ENCODE peak calls at places on chromosome 15, in eight cellular contexts. B, Y, K, O, F, C, R and S are unnamed samples.

GRCh38 chr15:70509282-70510272 is 253.8 kb downstream of the UACA start:
- DNase-seq in O (no peak), F (no peak), K (no peak), B (no peak), R (no peak), C (no peak), Y (no peak), S (no peak)

GRCh38 chr15:25789206-25789605 is 73.9 kb downstream of the ATP10A start:
- DNase-seq in F (no peak), K (peak; percentile 67), C (no peak), O (peak; percentile 20), B (no peak), Y (no peak), R (peak; percentile 8), S (no peak)

GRCh38 chr15:38696120-38696727 is 131.6 kb upstream of the RASGRP1 start:
- DNase-seq in B (no peak), K (peak; percentile 60), C (peak; percentile 50), O (peak; percentile 63), Y (no peak), F (peak; percentile 80), R (peak; percentile 35), S (peak; percentile 47)

GRCh38 chr15:62775932-62776331 is 266.6 kb upstream of the TPM1 start:
- DNase-seq in R (no peak), O (no peak), Y (no peak), B (no peak), F (no peak), K (no peak), C (no peak), S (no peak)

GRCh38 chr15:66622677-66623076 is 56.9 kb upstream of the LCTL start:
- DNase-seq in K (no peak), C (peak; percentile 59), F (no peak), B (no peak), Y (no peak), R (peak; percentile 30), O (no peak), S (no peak)

GRCh38 chr15:25787855-25788521 is 75.1 kb downstream of the ATP10A start:
- DNase-seq in K (peak; percentile 29), F (no peak), B (no peak), C (peak; percentile 21), Y (no peak), O (peak; percentile 63), R (peak; percentile 14), S (peak; percentile 35)

GRCh38 chr15:68930268-68931022 is at the start of gene SPESP1:
- DNase-seq in C (peak; percentile 56), Y (no peak), R (peak; percentile 76), K (peak; percentile 66), B (peak; percentile 24), O (peak; percentile 62), F (peak; percentile 58), S (peak; percentile 1)

GRCh38 chr15:74121040-74121439 is 9.3 kb upstream of the ISLR2 start:
- DNase-seq in R (no peak), F (no peak), O (no peak), C (no peak), K (no peak), B (no peak), Y (no peak), S (no peak)

GRCh38 chr15:27844018-27844666 is 255.0 kb downstream of the OCA2 start:
- DNase-seq in C (no peak), O (peak; percentile 82), R (peak; percentile 44), K (no peak), F (no peak), B (no peak), Y (no peak), S (peak; percentile 63)

GRCh38 chr15:63389902-63390301 is 8.3 kb upstream of the CA12 start:
- DNase-seq in R (no peak), F (no peak), O (no peak), K (peak; percentile 77), Y (no peak), B (no peak), C (peak; percentile 96), S (no peak)

GRCh38 chr15:31147456-31147855 is 45.9 kb upstream of the TRPM1 start:
- DNase-seq in Y (no peak), F (no peak), O (no peak), C (no peak), R (no peak), K (peak; percentile 40), B (no peak), S (no peak)

GRCh38 chr15:77506311-77507150 is 85.8 kb downstream of the HMG20A start:
- DNase-seq in K (no peak), F (no peak), R (peak; percentile 79), Y (no peak), O (no peak), B (no peak), C (peak; percentile 53), S (no peak)

GRCh38 chr15:62118446-62118964 is 46.6 kb downstream of the C2CD4B start:
- DNase-seq in F (no peak), C (no peak), R (no peak), B (no peak), O (peak; percentile 31), Y (no peak), K (no peak), S (no peak)

GRCh38 chr15:52855157-52855556 is 65.0 kb upstream of the ONECUT1 start:
- DNase-seq in O (no peak), F (no peak), Y (no peak), R (no peak), B (no peak), C (no peak), K (no peak), S (no peak)
- H3K27ac ChIP-seq in O (no peak overlapping the region), F (no peak overlapping the region), Y (no peak overlapping the region), R (no peak overlapping the region), B (no peak overlapping the region), C (no peak overlapping the region), K (no peak overlapping the region), S (no peak overlapping the region)

DNA sequence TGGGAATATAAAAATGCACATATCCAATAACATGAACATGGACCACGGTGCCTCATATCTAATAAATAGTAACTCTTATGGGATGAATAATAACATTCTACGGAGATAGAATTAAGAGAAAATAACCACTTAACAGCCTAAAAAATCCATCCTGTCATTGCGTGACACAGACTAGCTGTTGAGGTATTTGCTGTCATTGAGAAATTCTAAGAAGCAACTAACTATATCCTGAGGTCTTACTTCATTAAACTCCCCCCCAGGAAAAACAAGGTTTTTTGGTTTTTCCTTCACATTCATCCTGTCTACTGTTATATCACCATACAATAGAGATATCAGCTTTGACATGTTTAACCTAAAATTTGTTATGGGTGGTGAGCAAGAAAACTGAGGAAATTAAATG is 14.3 kb downstream of the CEP152 start:
- DNase-seq in B (no peak), K (no peak), Y (no peak), R (no peak), C (no peak), O (no peak), F (no peak), S (no peak)
- TF ChIP-seq CTCF in B (no peak), K (no peak), Y (no peak), R (no peak), C (no peak), O (no peak), F (no peak), S (no peak)

GRCh38 chr15:84572231-84572630 is 28.6 kb upstream of the ZSCAN2 start:
- DNase-seq in B (no peak), C (no peak), Y (no peak), R (no peak), O (no peak), F (no peak), K (no peak), S (no peak)
- H3K27me3 ChIP-seq in B (no peaks in the 10 kb centered on the region), C (no peaks in the 10 kb centered on the region), Y (no peaks in the 10 kb centered on the region), R (no peaks in the 10 kb centered on the region), O (no peaks in the 10 kb centered on the region), F (no peaks in the 10 kb centered on the region), K (no peaks in the 10 kb centered on the region), S (no peaks in the 10 kb centered on the region)

GRCh38 chr15:101439920-101440319 is 49.6 kb downstream of the PCSK6 start:
- DNase-seq in B (no peak), Y (no peak), O (peak; percentile 24), C (no peak), F (no peak), R (peak; percentile 81), K (no peak), S (no peak)
- H3K27ac ChIP-seq in B (no peak overlapping the region), Y (no peak overlapping the region), O (no peak overlapping the region), C (peak overlapping the region; percentile 40), F (no peak overlapping the region), R (no peak overlapping the region), K (no peak overlapping the region), S (no peak overlapping the region)

GRCh38 chr15:41789237-41789636 is 15.0 kb downstream of the MAPKBP1 start:
- DNase-seq in F (no peak), R (no peak), B (no peak), K (no peak), O (no peak), C (no peak), Y (no peak), S (no peak)
- TF ChIP-seq CTCF in F (no peak), R (no peak), B (no peak), K (no peak), O (no peak), C (no peak), Y (no peak), S (no peak)